ENCODE peak calls at places on chromosome 19, in six cellular contexts. Q is activated naive CD8-positive, alpha-beta T cell treated with anti-CD3 and anti-CD28 coated beads for 36 hours; R is AG08396; W is heart right ventricle; Z is stimulated activated CD4-positive, alpha-beta T cell treated with anti-CD3 and anti-CD28 coated beads, TNF-alpha, amount 100 ng/mL, for 4 hours; C is EL. U is an unnamed sample.

GRCh38 chr19:40279120-40279551 is 6.0 kb downstream of the AKT2 start:
- DNase-seq in C (no peak), Z (no peak), Q (no peak), W (peak; percentile 80), R (no peak), U (no peak)

GRCh38 chr19:3656073-3656746 is 29.6 kb upstream of the CACTIN start:
- DNase-seq in C (peak; percentile 93), Q (no peak), R (no peak), W (no peak), Z (no peak), U (no peak)

GRCh38 chr19:10269333-10270179 is 1.4 kb upstream of the ICAM1 start:
- DNase-seq in Z (peak; percentile 82), C (peak; percentile 78), Q (peak; percentile 88), R (peak; percentile 85), W (peak; percentile 91), U (peak; percentile 82)

GRCh38 chr19:55579766-55580621 is 654 bp downstream of the ZNF579 start:
- DNase-seq in Q (no peak), W (peak; percentile 42), R (peak; percentile 53), C (peak; percentile 48), Z (no peak), U (no peak)

GRCh38 chr19:40165362-40165937 is 25.8 kb upstream of the MAP3K10 start:
- DNase-seq in Q (peak; percentile 72), C (peak; percentile 47), W (peak; percentile 26), Z (peak; percentile 32), R (peak; percentile 68), U (peak; percentile 36)

GRCh38 chr19:58361900-58362271 is 665 bp downstream of the ZNF497 start:
- DNase-seq in R (peak; percentile 70), W (peak; percentile 47), C (no peak), Z (no peak), Q (peak; percentile 65), U (peak; percentile 28)

GRCh38 chr19:41401483-41401882 is 3.9 kb downstream of the BCKDHA start:
- DNase-seq in Q (no peak), Z (no peak), W (no peak), C (no peak), R (no peak), U (no peak)

GRCh38 chr19:55251296-55252081 is 7.3 kb downstream of the PPP6R1 start:
- DNase-seq in Q (peak; percentile 35), W (no peak), R (no peak), Z (no peak), C (peak; percentile 26), U (peak; percentile 32)

GRCh38 chr19:12666305-12667048 is at the start of the genes MAN2B1 and WDR83:
- DNase-seq in C (peak; percentile 78), Q (peak; percentile 89), Z (peak; percentile 66), W (peak; percentile 76), R (peak; percentile 96), U (peak; percentile 76)

GRCh38 chr19:47446534-47447469 is 24.9 kb downstream of the SLC8A2 start:
- DNase-seq in Q (peak; percentile 35), W (no peak), R (no peak), C (peak; percentile 22), Z (no peak), U (no peak)

GRCh38 chr19:3668331-3669133 is 31.7 kb downstream of the PIP5K1C start:
- DNase-seq in Q (no peak), R (no peak), W (no peak), C (no peak), Z (no peak), U (no peak)

GRCh38 chr19:16441661-16442071 is 30.1 kb downstream of the EPS15L1 start:
- DNase-seq in R (no peak), C (no peak), Q (peak; percentile 35), Z (no peak), W (no peak), U (no peak)

GRCh38 chr19:29537181-29537580 is 11.4 kb downstream of the VSTM2B start:
- DNase-seq in W (no peak), R (no peak), C (no peak), Z (no peak), Q (no peak), U (no peak)

GRCh38 chr19:18085702-18086457 is 854 bp downstream of the IL12RB1 start:
- DNase-seq in Z (no peak), Q (no peak), C (no peak), W (no peak), R (no peak), U (no peak)

GRCh38 chr19:56958428-56958827 is 117.9 kb upstream of the PEG3 start:
- DNase-seq in Z (no peak), C (no peak), R (no peak), W (no peak), Q (no peak), U (no peak)

GRCh38 chr19:49890349-49891311 is 6.1 kb downstream of the IL4I1 start:
- DNase-seq in C (no peak), R (peak; percentile 55), Z (peak; percentile 52), W (no peak), Q (peak; percentile 57), U (peak; percentile 66)